ENCODE peak calls at places on chromosomes 13 and 19, in seven cellular contexts. V is mucosa of descending colon, B is transverse colon, L is HL-60, X is heart left ventricle, S is fibroblast of mammary gland, F is progenitor cell of endocrine pancreas. G is an unnamed sample.

GRCh38 chr13:26785845-26786630 is 25.5 kb upstream of the GPR12 start:
- DNase-seq in S (peak), X (peak), L (peak), F (no peak), B (peak), V (peak), G (no peak)

GRCh38 chr19:14479985-14480694 is 5.0 kb upstream of the PTGER1 start:
- DNase-seq in F (peak), S (no peak), X (no peak), L (peak), B (no peak), V (peak), G (peak)

GRCh38 chr13:33927315-33927714 is 109.4 kb downstream of the RFC3 start:
- DNase-seq in X (no peak), L (no peak), F (no peak), S (peak), V (no peak), B (no peak), G (no peak)

GRCh38 chr13:51935326-51936171 is 73.8 kb downstream of the CCDC70 start:
- DNase-seq in S (peak), F (peak), L (peak), V (peak), X (no peak), B (peak), G (no peak)

GRCh38 chr13:48443442-48444208 is 30.7 kb upstream of the LPAR6 start:
- DNase-seq in S (no peak), V (no peak), L (no peak), B (no peak), F (no peak), X (no peak), G (no peak)

GRCh38 chr19:2750739-2751437 is 11.1 kb upstream of the SLC39A3 start:
- DNase-seq in S (no peak), X (no peak), L (peak), F (no peak), B (no peak), V (no peak), G (no peak)

GRCh38 chr19:46111376-46111775 is 13.1 kb downstream of the IGFL3 start:
- DNase-seq in F (no peak), X (no peak), V (no peak), B (no peak), L (no peak), S (no peak), G (no peak)

GRCh38 chr19:1863638-1864479 is 480 bp upstream of the KLF16 start:
- DNase-seq in F (peak), B (peak), S (peak), L (peak), X (peak), V (peak), G (peak)

GRCh38 chr13:114102521-114103288 is 29.7 kb downstream of the RASA3 start:
- DNase-seq in X (no peak), F (no peak), V (peak), S (no peak), L (no peak), B (peak), G (no peak)

GRCh38 chr13:52842440-52842839 is 6.0 kb downstream of the PCDH8 start:
- DNase-seq in X (no peak), L (no peak), V (no peak), B (no peak), F (no peak), S (no peak), G (no peak)

GRCh38 chr19:45087531-45087930 is 5.4 kb upstream of the PPP1R37 start:
- DNase-seq in V (no peak), L (no peak), X (no peak), B (no peak), F (no peak), S (no peak), G (no peak)

GRCh38 chr13:20824762-20825161 is 51.0 kb upstream of the EEF1AKMT1 start:
- DNase-seq in V (no peak), X (no peak), S (peak), F (no peak), L (no peak), B (no peak), G (no peak)

GRCh38 chr13:48184260-48184659 is 48.7 kb upstream of the ITM2B start:
- DNase-seq in L (no peak), S (no peak), B (no peak), X (no peak), V (no peak), F (no peak), G (peak)

DNA sequence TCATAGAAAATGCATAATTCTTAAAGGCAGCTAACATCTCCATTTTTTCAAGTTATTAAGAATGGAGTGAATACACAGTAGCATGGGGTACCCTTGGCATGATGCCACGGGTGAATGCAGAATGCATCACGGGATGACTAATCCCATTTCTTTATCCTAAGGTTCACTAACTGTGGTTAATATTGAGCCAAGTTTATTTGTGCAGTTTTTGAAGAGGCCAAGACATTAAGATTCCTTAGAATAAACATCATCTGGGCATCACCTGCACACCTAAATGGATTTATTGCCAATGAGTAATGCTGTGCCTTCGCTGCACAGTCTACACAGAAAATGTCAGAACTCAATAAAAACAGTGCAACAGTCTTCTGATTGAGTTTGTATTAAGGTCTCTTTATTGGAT is 333.1 kb downstream of the GPC6 start:
- DNase-seq in V (no peak), S (peak), X (no peak), L (no peak), F (no peak), B (no peak), G (no peak)
- TF ChIP-seq CTCF in V (no peak), S (no peak), X (no peak), L (no peak), F (no peak), B (no peak), G (no peak)

GRCh38 chr19:4534836-4535658 is at the start of gene PLIN5:
- DNase-seq in B (peak), V (peak), X (peak), L (peak), F (peak), S (no peak), G (peak)
- TF ChIP-seq CTCF in B (no peak), V (no peak), X (no peak), L (no peak), F (peak), S (no peak), G (no peak)

DNA sequence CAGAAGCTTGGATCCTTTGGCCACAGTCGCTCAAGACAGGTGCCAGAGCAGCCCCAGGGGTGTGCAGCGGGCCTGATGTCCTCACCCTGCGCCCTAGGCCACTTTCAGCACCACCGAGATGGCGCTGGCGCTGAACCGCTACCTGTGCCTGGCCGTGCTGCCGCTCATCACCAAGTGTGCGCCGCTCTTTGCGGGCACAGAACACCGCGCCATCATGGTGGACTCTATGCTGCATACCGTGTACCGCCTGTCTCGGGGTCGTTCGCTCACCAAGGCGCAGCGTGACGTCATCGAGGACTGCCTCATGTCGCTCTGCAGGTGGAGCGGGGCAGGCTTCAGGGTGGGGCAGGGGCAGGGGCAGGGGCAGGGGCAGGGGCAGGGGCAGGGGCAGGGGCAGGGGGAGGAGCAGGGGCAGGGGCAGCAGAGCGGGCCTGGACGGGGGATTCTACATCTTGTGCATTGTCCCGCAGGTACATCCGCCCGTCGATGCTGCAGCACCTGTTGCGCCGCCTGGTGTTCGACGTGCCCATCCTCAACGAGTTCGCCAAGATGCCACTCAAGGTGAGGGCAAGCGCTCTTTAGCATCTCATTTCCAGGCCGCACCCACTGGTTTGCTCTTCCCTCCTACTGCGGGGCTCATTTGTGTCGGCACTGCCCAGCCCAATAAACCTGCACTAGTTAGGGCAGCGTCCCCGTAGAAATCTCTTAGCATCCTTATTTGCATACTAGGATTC is 69.1 kb downstream of the RYR1 start:
- DNase-seq in V (no peak), F (no peak), X (no peak), L (no peak), S (no peak), B (no peak), G (no peak)
- TF ChIP-seq CTCF in V (no peak), F (no peak), X (no peak), L (no peak), S (no peak), B (no peak), G (no peak)

GRCh38 chr19:57242821-57243220 is 2.4 kb downstream of the ZNF805 start:
- DNase-seq in F (no peak), B (no peak), V (no peak), S (no peak), X (no peak), L (no peak), G (no peak)

GRCh38 chr19:57244513-57244912 is 4.1 kb downstream of the ZNF805 start:
- DNase-seq in L (no peak), V (no peak), B (no peak), S (no peak), X (no peak), F (no peak), G (no peak)

GRCh38 chr19:57241181-57241580 is 749 bp downstream of the ZNF805 start:
- DNase-seq in X (no peak), V (no peak), S (peak), L (peak), B (no peak), F (no peak), G (no peak)

GRCh38 chr19:57239982-57240310 is 486 bp upstream of the ZNF805 start:
- DNase-seq in V (no peak), S (peak), L (no peak), F (no peak), B (no peak), X (no peak), G (no peak)

GRCh38 chr19:57240311-57241090 is at the start of gene ZNF805:
- DNase-seq in L (peak), S (peak), F (peak), B (peak), X (peak), V (peak), G (peak)
- TF ChIP-seq CTCF in L (no peak), S (no peak), F (no peak), B (no peak), X (peak), V (no peak), G (no peak)

GRCh38 chr13:32021785-32022184 is 9.8 kb upstream of the FRY start:
- DNase-seq in L (no peak), V (no peak), S (no peak), B (no peak), F (no peak), X (no peak), G (no peak)

GRCh38 chr13:32024750-32025149 is 6.8 kb upstream of the FRY start:
- DNase-seq in S (no peak), F (no peak), L (no peak), X (no peak), B (no peak), V (no peak), G (no peak)

GRCh38 chr13:32022292-32022691 is 9.3 kb upstream of the FRY start:
- DNase-seq in X (peak), S (peak), B (no peak), L (no peak), V (no peak), F (no peak), G (no peak)

GRCh38 chr13:32023096-32023495 is 8.5 kb upstream of the FRY start:
- DNase-seq in S (no peak), B (no peak), X (no peak), V (no peak), F (no peak), L (no peak), G (no peak)

GRCh38 chr13:32023698-32024097 is 7.9 kb upstream of the FRY start:
- DNase-seq in V (no peak), X (no peak), F (no peak), L (no peak), S (peak), B (no peak), G (no peak)
- TF ChIP-seq CTCF in V (no peak), X (no peak), F (no peak), L (no peak), S (peak), B (no peak), G (no peak)

DNA sequence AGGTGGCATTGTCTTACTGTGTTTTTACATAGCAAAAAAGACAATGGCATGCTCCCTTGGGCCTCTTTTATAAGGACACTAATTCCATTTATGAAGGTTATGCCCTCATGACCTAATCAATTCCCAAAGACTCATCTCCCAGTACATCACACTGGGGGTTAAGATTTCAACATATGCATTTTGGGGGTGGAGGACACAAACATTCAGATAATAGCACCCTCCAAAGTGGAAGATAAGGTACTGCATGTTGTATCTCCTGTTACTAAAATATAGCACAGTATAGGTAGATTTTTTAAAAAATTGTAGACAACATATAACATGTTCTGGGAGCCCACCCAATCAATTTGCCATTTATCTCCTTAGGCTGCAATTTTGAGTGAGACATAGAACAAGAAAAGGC is 221.2 kb downstream of the LIG4 start:
- DNase-seq in S (no peak), F (no peak), L (no peak), V (no peak), B (no peak), X (no peak), G (no peak)
- TF ChIP-seq CTCF in S (no peak), F (no peak), L (no peak), V (no peak), B (no peak), X (no peak), G (no peak)

GRCh38 chr13:77262198-77262597 is 64.7 kb downstream of the MYCBP2 start:
- DNase-seq in X (no peak), L (no peak), F (no peak), V (no peak), S (no peak), B (no peak), G (no peak)
- TF ChIP-seq CTCF in X (no peak), L (no peak), F (no peak), V (no peak), S (no peak), B (no peak), G (no peak)

GRCh38 chr13:107680115-107680514 is 535.2 kb downstream of the LIG4 start:
- DNase-seq in X (no peak), F (no peak), L (no peak), B (no peak), S (peak), V (no peak), G (no peak)
- TF ChIP-seq CTCF in X (no peak), F (peak), L (no peak), B (no peak), S (no peak), V (no peak), G (no peak)

G was measured in GM13976.